ENCODE peak calls at places on chromosomes 1 and 21, in five cellular contexts. One of them, this sample, is unnamed.

GRCh38 chr1:47474278-47475193 is 36.7 kb downstream of the FOXD2 start:
- DNase-seq in GM12878: no peak
- DNase-seq in H1: no peak
- DNase-seq in HepG2: no peak
- DNase-seq in NT2/D1: peak; percentile 43
- DNase-seq in this sample: no peak

GRCh38 chr21:25496825-25497482 is 110.3 kb downstream of the MRPL39 start:
- DNase-seq in GM12878: no peak
- DNase-seq in H1: no peak
- DNase-seq in HepG2: no peak
- DNase-seq in NT2/D1: no peak
- DNase-seq in this sample: no peak

GRCh38 chr1:76137746-76138145 is 63.2 kb downstream of the ST6GALNAC3 start:
- DNase-seq in GM12878: no peak
- DNase-seq in H1: no peak
- DNase-seq in HepG2: no peak
- DNase-seq in NT2/D1: no peak
- DNase-seq in this sample: no peak

GRCh38 chr1:173946380-173946921 is 29.3 kb upstream of the SERPINC1 start:
- DNase-seq in GM12878: no peak
- DNase-seq in H1: no peak
- DNase-seq in HepG2: no peak
- DNase-seq in NT2/D1: no peak
- DNase-seq in this sample: no peak

GRCh38 chr1:167412920-167413319 is 105.4 kb downstream of the CD247 start:
- DNase-seq in GM12878: no peak
- DNase-seq in H1: no peak
- DNase-seq in HepG2: no peak
- DNase-seq in NT2/D1: no peak
- DNase-seq in this sample: no peak

GRCh38 chr1:9293512-9294439 is 1.1 kb downstream of the SPSB1 start:
- DNase-seq in GM12878: no peak
- DNase-seq in H1: no peak
- DNase-seq in HepG2: no peak
- DNase-seq in NT2/D1: no peak
- DNase-seq in this sample: peak; percentile 31

GRCh38 chr1:181099152-181100014 is 10.9 kb downstream of the IER5 start:
- DNase-seq in GM12878: peak; percentile 95
- DNase-seq in H1: no peak
- DNase-seq in HepG2: no peak
- DNase-seq in NT2/D1: no peak
- DNase-seq in this sample: peak; percentile 42

GRCh38 chr1:55051621-55052020 is 12.3 kb downstream of the PCSK9 start:
- DNase-seq in GM12878: no peak
- DNase-seq in H1: no peak
- DNase-seq in HepG2: no peak
- DNase-seq in NT2/D1: no peak
- DNase-seq in this sample: no peak

GRCh38 chr1:62176597-62177312 is 17.9 kb upstream of the L1TD1 start:
- DNase-seq in GM12878: no peak
- DNase-seq in H1: no peak
- DNase-seq in HepG2: no peak
- DNase-seq in NT2/D1: no peak
- DNase-seq in this sample: no peak

GRCh38 chr1:62180649-62181048 is 14.0 kb upstream of the L1TD1 start:
- DNase-seq in GM12878: no peak
- DNase-seq in H1: no peak
- DNase-seq in HepG2: no peak
- DNase-seq in NT2/D1: no peak
- DNase-seq in this sample: no peak

GRCh38 chr1:62175568-62176179 is 19.0 kb upstream of the L1TD1 start:
- DNase-seq in GM12878: no peak
- DNase-seq in H1: no peak
- DNase-seq in HepG2: peak; percentile 47
- DNase-seq in NT2/D1: peak; percentile 66
- DNase-seq in this sample: peak; percentile 64

GRCh38 chr1:62178372-62178771 is 16.3 kb upstream of the L1TD1 start:
- DNase-seq in GM12878: no peak
- DNase-seq in H1: no peak
- DNase-seq in HepG2: no peak
- DNase-seq in NT2/D1: no peak
- DNase-seq in this sample: no peak

DNA sequence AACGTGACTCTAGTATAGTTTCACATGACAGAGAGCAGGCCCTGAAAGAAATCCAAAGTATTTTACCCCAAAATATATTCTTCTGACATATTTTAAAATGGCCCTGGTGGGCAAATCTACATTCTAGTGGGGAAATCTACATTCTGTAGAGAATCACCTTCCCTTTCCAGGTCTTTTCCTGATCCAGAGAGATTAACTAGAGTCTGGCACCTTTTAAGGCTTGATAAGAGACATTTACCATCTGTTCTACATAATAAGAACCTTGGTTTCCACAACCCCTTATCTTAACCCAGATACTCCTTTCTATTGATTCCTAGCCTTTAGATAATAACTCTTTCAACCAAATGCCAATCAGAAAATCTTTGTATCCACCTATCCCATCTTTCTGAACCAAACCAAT is 17.0 kb upstream of the L1TD1 start:
- DNase-seq in GM12878: no peak
- DNase-seq in H1: no peak
- DNase-seq in HepG2: no peak
- DNase-seq in NT2/D1: no peak
- DNase-seq in this sample: no peak
- TF ChIP-seq SUZ12 in GM12878: no peak
- TF ChIP-seq SUZ12 in H1: no peak
- TF ChIP-seq SUZ12 in HepG2: no peak
- TF ChIP-seq SUZ12 in NT2/D1: no peak
- TF ChIP-seq SUZ12 in this sample: no peak

GRCh38 chr21:34862951-34863350 is 186.2 kb downstream of the RUNX1 start:
- DNase-seq in GM12878: no peak
- DNase-seq in H1: no peak
- DNase-seq in HepG2: no peak
- DNase-seq in NT2/D1: no peak
- DNase-seq in this sample: no peak
- TF ChIP-seq SUZ12 in GM12878: no peak
- TF ChIP-seq SUZ12 in H1: no peak
- TF ChIP-seq SUZ12 in HepG2: no peak
- TF ChIP-seq SUZ12 in NT2/D1: no peak
- TF ChIP-seq SUZ12 in this sample: no peak

DNA sequence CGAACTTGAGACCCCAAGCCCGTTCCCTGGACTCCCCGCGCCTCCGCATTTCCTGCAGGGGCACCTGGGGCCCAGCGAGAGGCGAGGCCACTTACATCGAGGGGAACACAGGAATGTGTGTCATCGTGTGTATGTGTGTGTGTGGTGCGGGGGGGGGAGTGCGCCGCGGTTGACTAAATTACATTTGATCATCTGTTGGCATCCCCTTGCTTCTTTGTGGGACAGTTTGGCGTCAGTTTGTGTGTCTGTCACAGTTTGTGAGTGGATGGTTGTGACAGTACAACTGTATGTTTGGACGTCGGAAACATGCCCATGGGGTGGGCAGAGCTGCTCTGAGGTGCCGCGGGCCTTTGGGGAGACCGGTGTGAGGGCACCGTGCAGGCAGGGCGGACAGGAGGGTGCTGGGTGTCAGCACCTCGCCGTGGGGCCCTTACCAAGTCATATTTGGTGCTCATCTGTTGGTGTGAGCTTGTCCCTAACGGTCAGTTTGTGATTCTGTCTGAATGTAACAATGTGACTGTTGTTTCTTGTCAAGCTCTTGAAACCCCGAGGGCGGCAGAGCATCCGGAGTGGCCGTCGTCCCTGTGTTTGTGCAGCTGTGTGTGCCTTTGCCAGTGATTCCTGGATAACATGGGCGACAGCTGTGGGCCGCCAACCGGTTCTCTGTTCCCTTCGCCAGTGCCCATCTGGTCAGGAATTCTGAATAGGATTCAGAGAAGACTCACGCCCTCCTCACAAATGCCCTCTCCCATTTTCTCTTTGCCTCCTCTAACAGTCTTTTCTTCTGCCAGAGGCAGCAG is 899 bp downstream of the OPRD1 start:
- DNase-seq in GM12878: no peak
- DNase-seq in H1: no peak
- DNase-seq in HepG2: peak; percentile 60
- DNase-seq in NT2/D1: no peak
- DNase-seq in this sample: no peak
- TF ChIP-seq SUZ12 in GM12878: no peak
- TF ChIP-seq SUZ12 in H1: peak; percentile 59
- TF ChIP-seq SUZ12 in HepG2: no peak
- TF ChIP-seq SUZ12 in NT2/D1: no peak
- TF ChIP-seq SUZ12 in this sample: no peak

GRCh38 chr1:224498574-224499170 is 64.1 kb upstream of the WDR26 start:
- DNase-seq in GM12878: no peak
- DNase-seq in H1: peak; percentile 75
- DNase-seq in HepG2: no peak
- DNase-seq in NT2/D1: peak; percentile 98
- DNase-seq in this sample: no peak
- TF ChIP-seq SUZ12 in GM12878: no peak
- TF ChIP-seq SUZ12 in H1: no peak
- TF ChIP-seq SUZ12 in HepG2: no peak
- TF ChIP-seq SUZ12 in NT2/D1: no peak
- TF ChIP-seq SUZ12 in this sample: no peak

GRCh38 chr1:116785006-116785405 is 30.8 kb downstream of the CD2 start:
- DNase-seq in GM12878: no peak
- DNase-seq in H1: no peak
- DNase-seq in HepG2: no peak
- DNase-seq in NT2/D1: no peak
- DNase-seq in this sample: no peak

GRCh38 chr1:116777831-116778830 is 23.9 kb downstream of the CD2 start:
- DNase-seq in GM12878: no peak
- DNase-seq in H1: no peak
- DNase-seq in HepG2: peak; percentile 43
- DNase-seq in NT2/D1: no peak
- DNase-seq in this sample: no peak

GRCh38 chr1:116786049-116786448 is 31.8 kb downstream of the CD2 start:
- DNase-seq in GM12878: no peak
- DNase-seq in H1: no peak
- DNase-seq in HepG2: no peak
- DNase-seq in NT2/D1: no peak
- DNase-seq in this sample: no peak

GRCh38 chr1:116775116-116775752 is 21.0 kb downstream of the CD2 start:
- DNase-seq in GM12878: no peak
- DNase-seq in H1: no peak
- DNase-seq in HepG2: no peak
- DNase-seq in NT2/D1: no peak
- DNase-seq in this sample: no peak

DNA sequence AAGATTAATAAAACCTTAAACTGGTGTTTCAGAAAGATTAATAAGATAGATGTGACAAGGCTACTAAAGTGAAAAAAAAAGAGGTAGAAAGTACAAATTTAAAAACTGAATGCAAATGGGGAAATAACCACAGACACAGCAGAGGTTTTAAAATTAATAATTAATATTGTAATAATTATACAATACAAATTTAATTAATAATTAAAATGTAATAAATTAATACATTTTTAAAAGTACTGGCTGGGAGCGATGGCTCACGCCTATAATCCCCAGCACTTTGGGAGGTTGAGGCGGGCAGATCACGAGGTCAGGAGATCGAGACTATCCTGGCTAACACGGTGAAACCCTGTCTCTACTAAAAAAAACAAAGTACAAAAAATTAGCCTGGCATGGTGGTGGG is 26.8 kb downstream of the CD2 start:
- DNase-seq in GM12878: no peak
- DNase-seq in H1: no peak
- DNase-seq in HepG2: no peak
- DNase-seq in NT2/D1: no peak
- DNase-seq in this sample: no peak
- TF ChIP-seq SUZ12 in GM12878: no peak
- TF ChIP-seq SUZ12 in H1: no peak
- TF ChIP-seq SUZ12 in HepG2: no peak
- TF ChIP-seq SUZ12 in NT2/D1: no peak
- TF ChIP-seq SUZ12 in this sample: no peak

DNA sequence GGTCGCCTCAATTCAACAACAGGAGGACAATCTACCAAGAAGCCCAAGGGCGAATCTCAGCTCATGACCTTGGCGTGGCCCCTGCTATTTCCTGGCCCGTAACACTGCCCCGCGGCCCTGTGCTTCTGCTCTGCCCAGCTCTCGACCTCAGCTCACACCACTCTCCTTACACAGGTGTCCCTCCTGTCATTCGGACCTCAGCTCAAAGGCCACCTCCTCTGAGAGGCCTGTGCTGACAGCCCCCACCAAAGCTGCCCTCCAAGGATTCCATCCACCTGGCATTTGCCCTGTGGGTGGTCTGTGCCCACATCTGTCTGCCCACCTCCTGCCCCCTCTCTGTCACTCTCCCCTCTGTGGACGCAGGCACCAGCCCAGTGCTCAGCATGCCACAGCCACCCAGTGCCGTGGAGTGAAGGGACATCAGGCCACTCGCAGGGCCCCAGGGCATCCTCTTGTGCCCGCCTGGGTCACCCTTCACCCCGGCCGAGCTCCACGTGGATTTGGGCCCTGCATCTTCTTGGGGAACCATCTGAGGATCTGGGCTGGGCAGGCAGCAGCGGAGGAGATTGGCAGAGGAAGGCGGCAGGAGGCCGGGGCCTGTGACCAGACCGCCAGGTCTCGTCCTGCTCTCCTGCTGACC is 70.3 kb downstream of the DHRS3 start:
- DNase-seq in GM12878: no peak
- DNase-seq in H1: no peak
- DNase-seq in HepG2: no peak
- DNase-seq in NT2/D1: no peak
- DNase-seq in this sample: peak; percentile 4
- TF ChIP-seq SUZ12 in GM12878: no peak
- TF ChIP-seq SUZ12 in H1: no peak
- TF ChIP-seq SUZ12 in HepG2: no peak
- TF ChIP-seq SUZ12 in NT2/D1: no peak
- TF ChIP-seq SUZ12 in this sample: no peak

GRCh38 chr1:208766812-208767211 is 522.6 kb upstream of the PLXNA2 start:
- DNase-seq in GM12878: no peak
- DNase-seq in H1: no peak
- DNase-seq in HepG2: no peak
- DNase-seq in NT2/D1: no peak
- DNase-seq in this sample: no peak
- TF ChIP-seq SUZ12 in GM12878: no peak
- TF ChIP-seq SUZ12 in H1: no peak
- TF ChIP-seq SUZ12 in HepG2: no peak
- TF ChIP-seq SUZ12 in NT2/D1: no peak
- TF ChIP-seq SUZ12 in this sample: no peak

GRCh38 chr1:56964349-56964748 is 1.5 kb downstream of the C8B start:
- DNase-seq in GM12878: no peak
- DNase-seq in H1: no peak
- DNase-seq in HepG2: no peak
- DNase-seq in NT2/D1: no peak
- DNase-seq in this sample: no peak
- TF ChIP-seq SUZ12 in GM12878: no peak
- TF ChIP-seq SUZ12 in H1: no peak
- TF ChIP-seq SUZ12 in HepG2: no peak
- TF ChIP-seq SUZ12 in NT2/D1: no peak
- TF ChIP-seq SUZ12 in this sample: no peak

GRCh38 chr1:15260418-15261154 is 13.6 kb downstream of the FHAD1 start:
- DNase-seq in GM12878: no peak
- DNase-seq in H1: no peak
- DNase-seq in HepG2: peak; percentile 89
- DNase-seq in NT2/D1: peak; percentile 28
- DNase-seq in this sample: no peak
- TF ChIP-seq SUZ12 in GM12878: no peak
- TF ChIP-seq SUZ12 in H1: no peak
- TF ChIP-seq SUZ12 in HepG2: no peak
- TF ChIP-seq SUZ12 in NT2/D1: no peak
- TF ChIP-seq SUZ12 in this sample: no peak

GRCh38 chr1:161185282-161185682 is 8.0 kb upstream of the B4GALT3 start:
- DNase-seq in GM12878: peak; percentile 98
- DNase-seq in H1: no peak
- DNase-seq in HepG2: no peak
- DNase-seq in NT2/D1: no peak
- DNase-seq in this sample: no peak
- TF ChIP-seq SUZ12 in GM12878: no peak
- TF ChIP-seq SUZ12 in H1: no peak
- TF ChIP-seq SUZ12 in HepG2: no peak
- TF ChIP-seq SUZ12 in NT2/D1: no peak
- TF ChIP-seq SUZ12 in this sample: no peak